ENCODE peak calls at places on chromosome 14, in seven cellular contexts. One of them, this sample, is unnamed.

GRCh38 chr14:79842270-79842669 is 369.0 kb downstream of the DIO2 start:
- DNase-seq in NCI-H345: no peak
- DNase-seq in stimulated activated CD4-positive, alpha-beta T cell treated with anti-CD3 and anti-CD28 coated beads, Interleukin-2, amount 100 ng/mL, for 48 hours: no peak
- DNase-seq in esophagus squamous epithelium: no peak
- DNase-seq in fibroblast of the aortic adventitia: peak
- DNase-seq in HEK293T: no peak
- DNase-seq in MG63: peak
- DNase-seq in this sample: no peak

GRCh38 chr14:31125231-31125630 is 82.4 kb downstream of the HECTD1 start:
- DNase-seq in fibroblast of the aortic adventitia: no peak
- DNase-seq in MG63: no peak
- DNase-seq in HEK293T: no peak
- DNase-seq in stimulated activated CD4-positive, alpha-beta T cell treated with anti-CD3 and anti-CD28 coated beads, Interleukin-2, amount 100 ng/mL, for 48 hours: no peak
- DNase-seq in NCI-H345: no peak
- DNase-seq in esophagus squamous epithelium: no peak
- DNase-seq in this sample: no peak

GRCh38 chr14:53331247-53331646 is 178.1 kb upstream of the DDHD1 start:
- DNase-seq in stimulated activated CD4-positive, alpha-beta T cell treated with anti-CD3 and anti-CD28 coated beads, Interleukin-2, amount 100 ng/mL, for 48 hours: no peak
- DNase-seq in fibroblast of the aortic adventitia: peak
- DNase-seq in esophagus squamous epithelium: no peak
- DNase-seq in MG63: peak
- DNase-seq in HEK293T: no peak
- DNase-seq in NCI-H345: no peak
- DNase-seq in this sample: no peak

GRCh38 chr14:92473947-92474535 is 39.5 kb upstream of the RIN3 start:
- DNase-seq in NCI-H345: no peak
- DNase-seq in esophagus squamous epithelium: no peak
- DNase-seq in HEK293T: no peak
- DNase-seq in stimulated activated CD4-positive, alpha-beta T cell treated with anti-CD3 and anti-CD28 coated beads, Interleukin-2, amount 100 ng/mL, for 48 hours: no peak
- DNase-seq in MG63: no peak
- DNase-seq in fibroblast of the aortic adventitia: no peak
- DNase-seq in this sample: no peak

GRCh38 chr14:23114669-23115491 is 4.2 kb downstream of the CEBPE start:
- DNase-seq in NCI-H345: no peak
- DNase-seq in esophagus squamous epithelium: no peak
- DNase-seq in stimulated activated CD4-positive, alpha-beta T cell treated with anti-CD3 and anti-CD28 coated beads, Interleukin-2, amount 100 ng/mL, for 48 hours: no peak
- DNase-seq in MG63: peak
- DNase-seq in fibroblast of the aortic adventitia: peak
- DNase-seq in HEK293T: no peak
- DNase-seq in this sample: no peak

GRCh38 chr14:34911209-34912150 is 36.3 kb upstream of the BAZ1A start:
- DNase-seq in stimulated activated CD4-positive, alpha-beta T cell treated with anti-CD3 and anti-CD28 coated beads, Interleukin-2, amount 100 ng/mL, for 48 hours: no peak
- DNase-seq in fibroblast of the aortic adventitia: peak
- DNase-seq in esophagus squamous epithelium: no peak
- DNase-seq in MG63: no peak
- DNase-seq in HEK293T: no peak
- DNase-seq in NCI-H345: no peak
- DNase-seq in this sample: no peak

GRCh38 chr14:47917344-47917954 is 242.0 kb upstream of the MDGA2 start:
- DNase-seq in MG63: peak
- DNase-seq in HEK293T: peak
- DNase-seq in stimulated activated CD4-positive, alpha-beta T cell treated with anti-CD3 and anti-CD28 coated beads, Interleukin-2, amount 100 ng/mL, for 48 hours: peak
- DNase-seq in NCI-H345: peak
- DNase-seq in fibroblast of the aortic adventitia: peak
- DNase-seq in esophagus squamous epithelium: no peak
- DNase-seq in this sample: peak

GRCh38 chr14:50985816-50986396 is 41.6 kb upstream of the PYGL start:
- DNase-seq in fibroblast of the aortic adventitia: no peak
- DNase-seq in stimulated activated CD4-positive, alpha-beta T cell treated with anti-CD3 and anti-CD28 coated beads, Interleukin-2, amount 100 ng/mL, for 48 hours: no peak
- DNase-seq in NCI-H345: no peak
- DNase-seq in HEK293T: no peak
- DNase-seq in esophagus squamous epithelium: no peak
- DNase-seq in MG63: no peak
- DNase-seq in this sample: no peak

GRCh38 chr14:104314251-104314941 is 176.0 kb downstream of the KIF26A start:
- DNase-seq in MG63: no peak
- DNase-seq in fibroblast of the aortic adventitia: no peak
- DNase-seq in NCI-H345: no peak
- DNase-seq in stimulated activated CD4-positive, alpha-beta T cell treated with anti-CD3 and anti-CD28 coated beads, Interleukin-2, amount 100 ng/mL, for 48 hours: no peak
- DNase-seq in HEK293T: no peak
- DNase-seq in esophagus squamous epithelium: no peak
- DNase-seq in this sample: no peak

GRCh38 chr14:91835197-91835919 is 32.0 kb downstream of the TC2N start:
- DNase-seq in NCI-H345: peak
- DNase-seq in fibroblast of the aortic adventitia: no peak
- DNase-seq in stimulated activated CD4-positive, alpha-beta T cell treated with anti-CD3 and anti-CD28 coated beads, Interleukin-2, amount 100 ng/mL, for 48 hours: peak
- DNase-seq in MG63: no peak
- DNase-seq in HEK293T: no peak
- DNase-seq in esophagus squamous epithelium: no peak
- DNase-seq in this sample: no peak

GRCh38 chr14:50489851-50490250 is 42.5 kb downstream of the MAP4K5 start:
- DNase-seq in fibroblast of the aortic adventitia: no peak
- DNase-seq in NCI-H345: no peak
- DNase-seq in stimulated activated CD4-positive, alpha-beta T cell treated with anti-CD3 and anti-CD28 coated beads, Interleukin-2, amount 100 ng/mL, for 48 hours: no peak
- DNase-seq in esophagus squamous epithelium: no peak
- DNase-seq in MG63: no peak
- DNase-seq in HEK293T: no peak
- DNase-seq in this sample: no peak

GRCh38 chr14:104694991-104695659 is 5.7 kb downstream of the INF2 start:
- DNase-seq in MG63: no peak
- DNase-seq in stimulated activated CD4-positive, alpha-beta T cell treated with anti-CD3 and anti-CD28 coated beads, Interleukin-2, amount 100 ng/mL, for 48 hours: no peak
- DNase-seq in HEK293T: no peak
- DNase-seq in esophagus squamous epithelium: no peak
- DNase-seq in NCI-H345: peak
- DNase-seq in fibroblast of the aortic adventitia: no peak
- DNase-seq in this sample: no peak

GRCh38 chr14:81450100-81450531 is 50.0 kb upstream of the STON2 start:
- DNase-seq in esophagus squamous epithelium: no peak
- DNase-seq in HEK293T: no peak
- DNase-seq in fibroblast of the aortic adventitia: peak
- DNase-seq in NCI-H345: peak
- DNase-seq in stimulated activated CD4-positive, alpha-beta T cell treated with anti-CD3 and anti-CD28 coated beads, Interleukin-2, amount 100 ng/mL, for 48 hours: no peak
- DNase-seq in MG63: no peak
- DNase-seq in this sample: no peak

This sample was measured in HuH-7.